ENCODE peak calls at places on chromosomes 5 and 9, in four cellular contexts. U is H1, O is IMR-90, Z is mesenchymal stem cell. I is an unnamed sample.

GRCh38 chr5:120532835-120533234 is 68.7 kb downstream of the PRR16 start:
- DNase-seq in U (no peak), O (no peak), Z (no peak), I (no peak)

GRCh38 chr5:9714187-9714586 is 84.0 kb upstream of the TAS2R1 start:
- DNase-seq in U (no peak), O (peak), Z (peak), I (no peak)

GRCh38 chr5:40615586-40616193 is 64.0 kb upstream of the PTGER4 start:
- DNase-seq in U (no peak), O (peak), Z (no peak), I (no peak)

GRCh38 chr9:26971721-26972120 is 15.5 kb downstream of the IFT74 start:
- DNase-seq in U (no peak), O (no peak), Z (no peak), I (no peak)

GRCh38 chr9:112532427-112532826 is 45.8 kb downstream of the KIAA1958 start:
- DNase-seq in U (no peak), O (peak), Z (peak), I (no peak)

GRCh38 chr9:132472199-132472598 is 62.2 kb downstream of the CFAP77 start:
- DNase-seq in U (no peak), O (no peak), Z (no peak), I (no peak)

GRCh38 chr5:148145916-148146315 is 22.4 kb upstream of the SPINK14 start:
- DNase-seq in U (no peak), O (peak), Z (peak), I (peak)

GRCh38 chr9:89277454-89277853 is 33.5 kb upstream of the CKS2 start:
- DNase-seq in U (no peak), O (peak), Z (peak), I (no peak)

GRCh38 chr5:160903076-160903475 is 51.1 kb upstream of the ATP10B start:
- DNase-seq in U (no peak), O (no peak), Z (no peak), I (no peak)

GRCh38 chr5:149240354-149240998 is 31.2 kb upstream of the AFAP1L1 start:
- DNase-seq in U (no peak), O (no peak), Z (no peak), I (no peak)

GRCh38 chr5:152403058-152403457 is 2.0 kb downstream of the NMUR2 start:
- DNase-seq in U (no peak), O (no peak), Z (no peak), I (peak)

GRCh38 chr5:90909091-90909503 is 350.5 kb downstream of the ADGRV1 start:
- DNase-seq in U (no peak), O (peak), Z (peak), I (peak)

GRCh38 chr5:180217797-180218196 is 8.8 kb upstream of the RASGEF1C start:
- DNase-seq in U (no peak), O (no peak), Z (no peak), I (no peak)

GRCh38 chr9:81373294-81373693 is 316.1 kb downstream of the TLE1 start:
- DNase-seq in U (no peak), O (no peak), Z (no peak), I (no peak)

GRCh38 chr5:138051441-138052296 is 18.8 kb upstream of the FAM13B start:
- DNase-seq in U (no peak), O (no peak), Z (no peak), I (no peak)

GRCh38 chr9:136300016-136300415 is 3.9 kb downstream of the CCDC187 start:
- DNase-seq in U (no peak), O (no peak), Z (no peak), I (no peak)

GRCh38 chr5:170745481-170746061 is 38.0 kb upstream of the GABRP start:
- DNase-seq in U (peak), O (peak), Z (peak), I (peak)

GRCh38 chr5:154214236-154215106 is 23.9 kb downstream of the GALNT10 start:
- DNase-seq in U (no peak), O (peak), Z (no peak), I (peak)

GRCh38 chr5:160327829-160328228 is 15.5 kb upstream of the CCNJL start:
- DNase-seq in U (no peak), O (no peak), Z (no peak), I (no peak)

GRCh38 chr9:69874301-69875060 is 53.9 kb downstream of the CFAP95 start:
- DNase-seq in U (no peak), O (no peak), Z (no peak), I (peak)

GRCh38 chr5:122099060-122099790 is 21.2 kb upstream of the LOX start:
- DNase-seq in U (no peak), O (peak), Z (peak), I (no peak)

GRCh38 chr5:180343846-180344327 is 9.2 kb downstream of the GFPT2 start:
- DNase-seq in U (no peak), O (no peak), Z (peak), I (peak)

GRCh38 chr9:130640681-130641080 is 23.7 kb upstream of the PRDM12 start:
- DNase-seq in U (no peak), O (no peak), Z (no peak), I (no peak)

GRCh38 chr5:91049112-91049511 is 334.0 kb downstream of the ARRDC3 start:
- DNase-seq in U (no peak), O (no peak), Z (no peak), I (no peak)

GRCh38 chr5:139638090-139638735 is 9.9 kb upstream of the CXXC5 start:
- DNase-seq in U (no peak), O (peak), Z (peak), I (peak)

GRCh38 chr9:20447291-20447690 is 175.0 kb downstream of the MLLT3 start:
- DNase-seq in U (no peak), O (no peak), Z (peak), I (no peak)

GRCh38 chr9:96141666-96142065 is 160.3 kb downstream of the HSD17B3 start:
- DNase-seq in U (no peak), O (peak), Z (no peak), I (no peak)

GRCh38 chr9:114047717-114048116 is 30.4 kb downstream of the AMBP start:
- DNase-seq in U (no peak), O (no peak), Z (peak), I (peak)

GRCh38 chr9:107397076-107398049 is 92.2 kb downstream of the KLF4 start:
- DNase-seq in U (no peak), O (peak), Z (no peak), I (no peak)

GRCh38 chr5:80967500-80968181 is 7.5 kb downstream of the RASGRF2 start:
- DNase-seq in U (no peak), O (peak), Z (peak), I (peak)

GRCh38 chr5:74641778-74642542 is 1.4 kb upstream of the ENC1 start:
- DNase-seq in U (no peak), O (peak), Z (peak), I (peak)

GRCh38 chr5:125103459-125103858 is 357.0 kb upstream of the ZNF608 start:
- DNase-seq in U (no peak), O (no peak), Z (no peak), I (no peak)

GRCh38 chr5:169583424-169584215 is at the start of gene SPDL1:
- DNase-seq in U (peak), O (peak), Z (peak), I (peak)

GRCh38 chr5:142617416-142617815 is 68.5 kb downstream of the FGF1 start:
- DNase-seq in U (no peak), O (no peak), Z (no peak), I (no peak)

GRCh38 chr5:132470596-132470995 is 20.0 kb downstream of the IRF1 start:
- DNase-seq in U (no peak), O (no peak), Z (no peak), I (no peak)

GRCh38 chr5:23274156-23274555 is 233.3 kb upstream of the PRDM9 start:
- DNase-seq in U (no peak), O (no peak), Z (no peak), I (no peak)

GRCh38 chr9:125088752-125089151 is 54.6 kb downstream of the SCAI start:
- DNase-seq in U (no peak), O (no peak), Z (no peak), I (no peak)
- H3K23ac ChIP-seq in U (no peak), O (no peak), Z (no peak), I (no peak)

GRCh38 chr5:127754259-127754658 is 51.1 kb downstream of the CCDC192 start:
- DNase-seq in U (no peak), O (peak), Z (peak), I (no peak)
- H2AFZ ChIP-seq in U (no peak), O (peak), Z (no peak), I (no peak)

GRCh38 chr9:129569506-129570449 is 51.1 kb downstream of the C9orf50 start:
- DNase-seq in U (no peak), O (peak), Z (peak), I (peak)
- H3K23ac ChIP-seq in U (no peak), O (peak), Z (no peak), I (no peak)

GRCh38 chr5:117888688-117889087 is 1099.7 kb downstream of the DTWD2 start:
- DNase-seq in U (no peak), O (peak), Z (peak), I (no peak)
- H2AFZ ChIP-seq in U (peak), O (peak), Z (no peak), I (no peak)

GRCh38 chr9:34328983-34329832 is at the start of the genes KIF24 and NUDT2:
- DNase-seq in U (peak), O (peak), Z (peak), I (peak)
- H3K23ac ChIP-seq in U (no peak), O (peak), Z (no peak), I (no peak)

GRCh38 chr5:13731229-13731628 is 213.3 kb downstream of the DNAH5 start:
- DNase-seq in U (no peak), O (no peak), Z (no peak), I (no peak)
- H2AFZ ChIP-seq in U (no peak), O (no peak), Z (no peak), I (no peak)

GRCh38 chr9:129173296-129174101 is 4.6 kb downstream of the IER5L start:
- DNase-seq in U (no peak), O (no peak), Z (peak), I (peak)
- H3K23ac ChIP-seq in U (no peak), O (peak), Z (no peak), I (no peak)

DNA sequence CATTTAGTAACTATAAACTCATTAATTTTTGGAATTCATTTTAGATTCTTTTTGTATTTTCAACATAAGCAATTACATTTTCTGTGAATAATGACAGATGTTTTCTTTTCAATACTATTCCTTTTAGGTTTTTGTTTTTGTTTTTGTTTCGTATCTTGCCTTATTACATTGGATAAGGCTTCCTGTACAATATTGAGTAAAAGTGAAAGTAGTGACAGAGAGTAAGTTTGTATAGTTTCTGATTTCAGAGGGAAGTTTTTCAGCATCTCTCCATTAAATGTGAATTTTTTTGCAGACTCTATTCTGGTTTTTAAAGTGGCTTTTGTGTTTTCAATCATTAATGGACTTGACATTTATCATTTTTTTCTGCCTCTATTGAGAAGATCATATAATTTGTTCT is 12.8 kb upstream of the CAMK4 start:
- DNase-seq in U (no peak), O (no peak), Z (no peak), I (no peak)
- H2AFZ ChIP-seq in U (no peak), O (no peak), Z (no peak), I (no peak)